ENCODE peak calls at places on chromosomes 6 and 20, in six cellular contexts. C is GM04503, D is fibroblast of mammary gland, A is heart right ventricle, G is heart left ventricle, P is nephron progenitor cell. E is an unnamed sample.

GRCh38 chr6:111939902-111940301 is 66.7 kb upstream of the FYN start:
- DNase-seq in C (no peak), D (peak), A (no peak), G (no peak), P (no peak), E (no peak)

GRCh38 chr6:30954631-30955366 is 14.0 kb downstream of the MUCL3 start:
- DNase-seq in C (no peak), D (no peak), A (no peak), G (no peak), P (no peak), E (no peak)

GRCh38 chr6:108407952-108408351 is 113.1 kb downstream of the AFG1L start:
- DNase-seq in C (no peak), D (no peak), A (no peak), G (no peak), P (no peak), E (no peak)

GRCh38 chr20:32648761-32649615 is 24.8 kb downstream of the C20orf203 start:
- DNase-seq in C (no peak), D (peak), A (no peak), G (no peak), P (no peak), E (peak)

GRCh38 chr20:47438464-47439381 is 63.0 kb upstream of the NCOA3 start:
- DNase-seq in C (no peak), D (no peak), A (no peak), G (no peak), P (no peak), E (peak)

GRCh38 chr6:7144810-7145209 is 37.0 kb downstream of the RREB1 start:
- DNase-seq in C (no peak), D (no peak), A (no peak), G (no peak), P (no peak), E (peak)

GRCh38 chr6:129050086-129050485 is 167.1 kb downstream of the LAMA2 start:
- DNase-seq in C (no peak), D (no peak), A (no peak), G (no peak), P (no peak), E (peak)

GRCh38 chr6:85726206-85726605 is 83.5 kb upstream of the SYNCRIP start:
- DNase-seq in C (no peak), D (peak), A (no peak), G (no peak), P (no peak), E (no peak)

GRCh38 chr20:2005831-2006426 is 12.1 kb upstream of the PDYN start:
- DNase-seq in C (no peak), D (peak), A (peak), G (peak), P (peak), E (peak)

GRCh38 chr6:142223938-142224337 is 76.9 kb downstream of the VTA1 start:
- DNase-seq in C (no peak), D (no peak), A (no peak), G (no peak), P (no peak), E (no peak)

GRCh38 chr20:62176866-62177265 is 6.0 kb upstream of the MTG2 start:
- DNase-seq in C (no peak), D (no peak), A (no peak), G (no peak), P (no peak), E (no peak)

GRCh38 chr6:155132617-155133016 is 131.2 kb upstream of the CLDN20 start:
- DNase-seq in C (no peak), D (no peak), A (no peak), G (no peak), P (no peak), E (no peak)

GRCh38 chr6:144343736-144344428 is 58.7 kb downstream of the UTRN start:
- DNase-seq in C (no peak), D (no peak), A (no peak), G (peak), P (no peak), E (no peak)

GRCh38 chr6:106997392-106998257 is 23.1 kb upstream of the CD24 start:
- DNase-seq in C (peak), D (peak), A (no peak), G (no peak), P (peak), E (peak)

GRCh38 chr6:167997642-167998041 is at the start of gene KIF25:
- DNase-seq in C (no peak), D (no peak), A (no peak), G (no peak), P (no peak), E (no peak)

GRCh38 chr6:48144024-48144423 is 33.0 kb upstream of the PTCHD4 start:
- DNase-seq in C (no peak), D (no peak), A (no peak), G (no peak), P (no peak), E (peak)